ENCODE peak calls at places on chromosome 12, in six cellular contexts. One of them, this sample, is unnamed.

GRCh38 chr12:45966486-45966885 is 23.9 kb downstream of the SCAF11 start:
- DNase-seq in adrenal gland: no peak
- DNase-seq in NCI-H1436: no peak
- DNase-seq in stimulated activated CD4-positive, alpha-beta T cell treated with anti-CD3 and anti-CD28 coated beads, Interleukin-12 subunit alpha, Interleukin-12 subunit beta, amount 100 ng/mL, for 4 hours: no peak
- DNase-seq in HCT116: no peak
- DNase-seq in activated CD8-positive, alpha-beta memory T cell treated with anti-CD3 and anti-CD28 coated beads for 4 hours: no peak
- DNase-seq in this sample: peak

GRCh38 chr12:107983871-107984480 is 145.1 kb upstream of the WSCD2 start:
- DNase-seq in adrenal gland: no peak
- DNase-seq in NCI-H1436: no peak
- DNase-seq in stimulated activated CD4-positive, alpha-beta T cell treated with anti-CD3 and anti-CD28 coated beads, Interleukin-12 subunit alpha, Interleukin-12 subunit beta, amount 100 ng/mL, for 4 hours: no peak
- DNase-seq in HCT116: no peak
- DNase-seq in activated CD8-positive, alpha-beta memory T cell treated with anti-CD3 and anti-CD28 coated beads for 4 hours: no peak
- DNase-seq in this sample: no peak

GRCh38 chr12:5864913-5865312 is 80.1 kb downstream of the ANO2 start:
- DNase-seq in adrenal gland: no peak
- DNase-seq in NCI-H1436: no peak
- DNase-seq in stimulated activated CD4-positive, alpha-beta T cell treated with anti-CD3 and anti-CD28 coated beads, Interleukin-12 subunit alpha, Interleukin-12 subunit beta, amount 100 ng/mL, for 4 hours: no peak
- DNase-seq in HCT116: no peak
- DNase-seq in activated CD8-positive, alpha-beta memory T cell treated with anti-CD3 and anti-CD28 coated beads for 4 hours: no peak
- DNase-seq in this sample: no peak

GRCh38 chr12:6961695-6962284 is 8.7 kb downstream of the PHB2 start:
- DNase-seq in adrenal gland: peak
- DNase-seq in NCI-H1436: peak
- DNase-seq in stimulated activated CD4-positive, alpha-beta T cell treated with anti-CD3 and anti-CD28 coated beads, Interleukin-12 subunit alpha, Interleukin-12 subunit beta, amount 100 ng/mL, for 4 hours: peak
- DNase-seq in HCT116: peak
- DNase-seq in activated CD8-positive, alpha-beta memory T cell treated with anti-CD3 and anti-CD28 coated beads for 4 hours: no peak
- DNase-seq in this sample: no peak

GRCh38 chr12:6093764-6094163 is 30.7 kb downstream of the VWF start:
- DNase-seq in adrenal gland: peak
- DNase-seq in NCI-H1436: no peak
- DNase-seq in stimulated activated CD4-positive, alpha-beta T cell treated with anti-CD3 and anti-CD28 coated beads, Interleukin-12 subunit alpha, Interleukin-12 subunit beta, amount 100 ng/mL, for 4 hours: no peak
- DNase-seq in HCT116: no peak
- DNase-seq in activated CD8-positive, alpha-beta memory T cell treated with anti-CD3 and anti-CD28 coated beads for 4 hours: no peak
- DNase-seq in this sample: no peak

GRCh38 chr12:61739925-61740324 is 520.3 kb upstream of the USP15 start:
- DNase-seq in adrenal gland: no peak
- DNase-seq in NCI-H1436: no peak
- DNase-seq in stimulated activated CD4-positive, alpha-beta T cell treated with anti-CD3 and anti-CD28 coated beads, Interleukin-12 subunit alpha, Interleukin-12 subunit beta, amount 100 ng/mL, for 4 hours: no peak
- DNase-seq in HCT116: no peak
- DNase-seq in activated CD8-positive, alpha-beta memory T cell treated with anti-CD3 and anti-CD28 coated beads for 4 hours: no peak
- DNase-seq in this sample: no peak

GRCh38 chr12:45208604-45209487 is 7.0 kb upstream of the ANO6 start:
- DNase-seq in adrenal gland: no peak
- DNase-seq in NCI-H1436: no peak
- DNase-seq in stimulated activated CD4-positive, alpha-beta T cell treated with anti-CD3 and anti-CD28 coated beads, Interleukin-12 subunit alpha, Interleukin-12 subunit beta, amount 100 ng/mL, for 4 hours: no peak
- DNase-seq in HCT116: peak
- DNase-seq in activated CD8-positive, alpha-beta memory T cell treated with anti-CD3 and anti-CD28 coated beads for 4 hours: no peak
- DNase-seq in this sample: no peak

GRCh38 chr12:94100254-94100653 is 48.1 kb upstream of the PLXNC1 start:
- DNase-seq in adrenal gland: peak
- DNase-seq in NCI-H1436: no peak
- DNase-seq in stimulated activated CD4-positive, alpha-beta T cell treated with anti-CD3 and anti-CD28 coated beads, Interleukin-12 subunit alpha, Interleukin-12 subunit beta, amount 100 ng/mL, for 4 hours: peak
- DNase-seq in HCT116: no peak
- DNase-seq in activated CD8-positive, alpha-beta memory T cell treated with anti-CD3 and anti-CD28 coated beads for 4 hours: no peak
- DNase-seq in this sample: no peak

GRCh38 chr12:64256166-64256800 is 34.2 kb upstream of the KICS2 start:
- DNase-seq in adrenal gland: no peak
- DNase-seq in NCI-H1436: peak
- DNase-seq in stimulated activated CD4-positive, alpha-beta T cell treated with anti-CD3 and anti-CD28 coated beads, Interleukin-12 subunit alpha, Interleukin-12 subunit beta, amount 100 ng/mL, for 4 hours: no peak
- DNase-seq in HCT116: peak
- DNase-seq in activated CD8-positive, alpha-beta memory T cell treated with anti-CD3 and anti-CD28 coated beads for 4 hours: no peak
- DNase-seq in this sample: peak

GRCh38 chr12:68067762-68068376 is 78.6 kb downstream of the IFNG-AS1 start:
- DNase-seq in adrenal gland: no peak
- DNase-seq in NCI-H1436: no peak
- DNase-seq in stimulated activated CD4-positive, alpha-beta T cell treated with anti-CD3 and anti-CD28 coated beads, Interleukin-12 subunit alpha, Interleukin-12 subunit beta, amount 100 ng/mL, for 4 hours: no peak
- DNase-seq in HCT116: peak
- DNase-seq in activated CD8-positive, alpha-beta memory T cell treated with anti-CD3 and anti-CD28 coated beads for 4 hours: no peak
- DNase-seq in this sample: no peak

GRCh38 chr12:45278447-45278846 is 62.6 kb downstream of the ANO6 start:
- DNase-seq in adrenal gland: no peak
- DNase-seq in NCI-H1436: no peak
- DNase-seq in stimulated activated CD4-positive, alpha-beta T cell treated with anti-CD3 and anti-CD28 coated beads, Interleukin-12 subunit alpha, Interleukin-12 subunit beta, amount 100 ng/mL, for 4 hours: no peak
- DNase-seq in HCT116: no peak
- DNase-seq in activated CD8-positive, alpha-beta memory T cell treated with anti-CD3 and anti-CD28 coated beads for 4 hours: no peak
- DNase-seq in this sample: no peak

GRCh38 chr12:72491399-72491798 is 219.2 kb downstream of the TRHDE start:
- DNase-seq in adrenal gland: no peak
- DNase-seq in NCI-H1436: no peak
- DNase-seq in stimulated activated CD4-positive, alpha-beta T cell treated with anti-CD3 and anti-CD28 coated beads, Interleukin-12 subunit alpha, Interleukin-12 subunit beta, amount 100 ng/mL, for 4 hours: no peak
- DNase-seq in HCT116: no peak
- DNase-seq in activated CD8-positive, alpha-beta memory T cell treated with anti-CD3 and anti-CD28 coated beads for 4 hours: no peak
- DNase-seq in this sample: no peak

GRCh38 chr12:58529897-58530296 is 390.4 kb downstream of the LRIG3 start:
- DNase-seq in adrenal gland: no peak
- DNase-seq in NCI-H1436: no peak
- DNase-seq in stimulated activated CD4-positive, alpha-beta T cell treated with anti-CD3 and anti-CD28 coated beads, Interleukin-12 subunit alpha, Interleukin-12 subunit beta, amount 100 ng/mL, for 4 hours: no peak
- DNase-seq in HCT116: no peak
- DNase-seq in activated CD8-positive, alpha-beta memory T cell treated with anti-CD3 and anti-CD28 coated beads for 4 hours: no peak
- DNase-seq in this sample: peak

GRCh38 chr12:80937391-80938238 is at the start of gene LIN7A:
- DNase-seq in adrenal gland: peak
- DNase-seq in NCI-H1436: peak
- DNase-seq in stimulated activated CD4-positive, alpha-beta T cell treated with anti-CD3 and anti-CD28 coated beads, Interleukin-12 subunit alpha, Interleukin-12 subunit beta, amount 100 ng/mL, for 4 hours: no peak
- DNase-seq in HCT116: no peak
- DNase-seq in activated CD8-positive, alpha-beta memory T cell treated with anti-CD3 and anti-CD28 coated beads for 4 hours: no peak
- DNase-seq in this sample: no peak

GRCh38 chr12:8692573-8692972 is 5.2 kb upstream of the RIMKLB start:
- DNase-seq in adrenal gland: peak
- DNase-seq in NCI-H1436: peak
- DNase-seq in stimulated activated CD4-positive, alpha-beta T cell treated with anti-CD3 and anti-CD28 coated beads, Interleukin-12 subunit alpha, Interleukin-12 subunit beta, amount 100 ng/mL, for 4 hours: no peak
- DNase-seq in HCT116: no peak
- DNase-seq in activated CD8-positive, alpha-beta memory T cell treated with anti-CD3 and anti-CD28 coated beads for 4 hours: no peak
- DNase-seq in this sample: no peak